ENCODE peak calls at places on chromosome 22, in four cellular contexts. S, J, B and Q are unnamed samples.

GRCh38 chr22:26553056-26553752 is 36.7 kb downstream of the TPST2 start:
- DNase-seq in B (no peak), J (no peak), S (peak), Q (peak)

GRCh38 chr22:24060375-24060788 is 49.3 kb downstream of the CABIN1 start:
- DNase-seq in S (peak), J (no peak), B (no peak), Q (no peak)

GRCh38 chr22:48647606-48648515 is 1179.8 kb downstream of the BRD1 start:
- DNase-seq in S (no peak), B (no peak), J (no peak), Q (no peak)

GRCh38 chr22:32911526-32911925 is 110.0 kb downstream of the TIMP3 start:
- DNase-seq in B (no peak), S (no peak), J (no peak), Q (no peak)

GRCh38 chr22:38742176-38742942 is 13.4 kb downstream of the SUN2 start:
- DNase-seq in S (no peak), B (no peak), J (no peak), Q (no peak)

GRCh38 chr22:39738746-39739145 is 154.8 kb downstream of the ENTHD1 start:
- DNase-seq in B (no peak), S (peak), J (no peak), Q (no peak)

GRCh38 chr22:46770726-46771125 is 8.3 kb downstream of the TBC1D22A start:
- DNase-seq in B (no peak), J (no peak), S (no peak), Q (no peak)

GRCh38 chr22:36753916-36754315 is 22.0 kb downstream of the IFT27 start:
- DNase-seq in J (no peak), S (no peak), B (no peak), Q (no peak)

GRCh38 chr22:25845985-25846745 is 104.2 kb downstream of the MYO18B start:
- DNase-seq in B (no peak), J (no peak), S (no peak), Q (no peak)

GRCh38 chr22:27474112-27474571 is 327.4 kb downstream of the MN1 start:
- DNase-seq in B (no peak), S (no peak), J (no peak), Q (peak)

GRCh38 chr22:46756097-46756496 is 6.4 kb upstream of the TBC1D22A start:
- DNase-seq in B (no peak), J (no peak), S (no peak), Q (no peak)

GRCh38 chr22:30205281-30206115 is 41.1 kb downstream of the LIF start:
- DNase-seq in J (no peak), S (peak), B (no peak), Q (peak)

GRCh38 chr22:20834206-20834605 is 24.4 kb downstream of the PI4KA start:
- DNase-seq in B (no peak), J (no peak), S (no peak), Q (no peak)

GRCh38 chr22:23553922-23554870 is 25.9 kb downstream of the IGLL1 start:
- DNase-seq in J (peak), S (no peak), B (no peak), Q (no peak)

GRCh38 chr22:24077416-24077815 is 66.3 kb downstream of the CABIN1 start:
- DNase-seq in B (no peak), J (no peak), S (no peak), Q (no peak)

GRCh38 chr22:23032681-23033080 is 37.6 kb upstream of the GNAZ start:
- DNase-seq in B (no peak), S (no peak), J (no peak), Q (no peak)